ENCODE peak calls at places on chromosomes 5 and 9, in eight cellular contexts. S is uterus, M is heart right ventricle, N is tibial nerve, O is Peyer's patch, L is IMR-90, Y is hepatocyte, R is body of pancreas. J is an unnamed sample.

GRCh38 chr9:112285056-112285455 is 48.4 kb downstream of the PTBP3 start:
- DNase-seq in L (no peak), S (no peak), O (no peak), N (no peak), M (no peak), R (no peak), Y (no peak), J (no peak)

GRCh38 chr9:129391215-129391614 is 213.2 kb upstream of the IER5L start:
- DNase-seq in N (no peak), L (no peak), M (no peak), O (no peak), S (no peak), R (no peak), Y (no peak), J (no peak)

GRCh38 chr5:112915831-112916230 is 6.2 kb downstream of the REEP5 start:
- DNase-seq in Y (no peak), M (no peak), R (no peak), L (no peak), N (no peak), O (no peak), S (no peak), J (no peak)

GRCh38 chr9:81687521-81688261 is 1.7 kb downstream of the TLE1 start:
- DNase-seq in L (no peak), M (peak), S (peak), R (peak), Y (peak), N (peak), O (peak), J (peak)

GRCh38 chr5:14429614-14430013 is 152.0 kb upstream of the OTULINL start:
- DNase-seq in M (no peak), N (no peak), O (no peak), Y (no peak), S (no peak), L (no peak), R (peak), J (peak)

GRCh38 chr5:149837680-149838269 is 106.8 kb downstream of the PDE6A start:
- DNase-seq in M (peak), N (peak), Y (peak), R (peak), S (no peak), L (peak), O (no peak), J (peak)

GRCh38 chr5:119343766-119344165 is 12.1 kb upstream of the TNFAIP8 start:
- DNase-seq in L (peak), Y (no peak), O (peak), S (no peak), N (no peak), R (no peak), M (no peak), J (no peak)

GRCh38 chr9:132753593-132753880 is 83.3 kb downstream of the GTF3C4 start:
- DNase-seq in N (no peak), S (no peak), L (no peak), O (no peak), Y (no peak), M (no peak), R (no peak), J (no peak)

GRCh38 chr5:93193756-93194155 is 387.3 kb downstream of the NR2F1-AS1 start:
- DNase-seq in R (no peak), Y (no peak), M (no peak), L (peak), N (no peak), S (no peak), O (no peak), J (no peak)

GRCh38 chr5:149608936-149609502 is 27.7 kb downstream of the ARHGEF37 start:
- DNase-seq in N (no peak), O (no peak), R (no peak), L (no peak), Y (no peak), S (no peak), M (no peak), J (no peak)

GRCh38 chr9:20030221-20030620 is 241.4 kb upstream of the SLC24A2 start:
- DNase-seq in M (no peak), O (no peak), S (no peak), L (no peak), R (no peak), N (no peak), Y (no peak), J (no peak)

GRCh38 chr9:2066312-2067273 is 51.4 kb downstream of the SMARCA2 start:
- DNase-seq in M (no peak), Y (peak), L (peak), R (no peak), S (no peak), N (no peak), O (no peak), J (no peak)

GRCh38 chr5:96141749-96142148 is 180.1 kb upstream of the ELL2 start:
- DNase-seq in L (no peak), N (no peak), M (no peak), O (no peak), Y (no peak), R (no peak), S (no peak), J (no peak)

GRCh38 chr9:129481824-129482511 is 138.9 kb downstream of the C9orf50 start:
- DNase-seq in M (peak), S (peak), R (no peak), Y (peak), O (no peak), N (no peak), L (no peak), J (no peak)

GRCh38 chr5:96292582-96293247 is 140.3 kb downstream of the PCSK1 start:
- DNase-seq in N (peak), R (peak), O (no peak), Y (no peak), M (peak), L (no peak), S (no peak), J (peak)

GRCh38 chr5:178392386-178392785 is 159.8 kb upstream of the PHYKPL start:
- DNase-seq in Y (no peak), N (no peak), L (no peak), S (no peak), O (no peak), M (no peak), R (no peak), J (peak)

GRCh38 chr9:77876091-77876490 is 155.5 kb downstream of the GNAQ start:
- DNase-seq in R (no peak), N (no peak), O (no peak), S (no peak), L (no peak), M (peak), Y (peak), J (no peak)

GRCh38 chr9:18473551-18474279 is at the start of gene ADAMTSL1:
- DNase-seq in L (peak), M (peak), S (peak), O (no peak), Y (peak), N (peak), R (peak), J (peak)

DNA sequence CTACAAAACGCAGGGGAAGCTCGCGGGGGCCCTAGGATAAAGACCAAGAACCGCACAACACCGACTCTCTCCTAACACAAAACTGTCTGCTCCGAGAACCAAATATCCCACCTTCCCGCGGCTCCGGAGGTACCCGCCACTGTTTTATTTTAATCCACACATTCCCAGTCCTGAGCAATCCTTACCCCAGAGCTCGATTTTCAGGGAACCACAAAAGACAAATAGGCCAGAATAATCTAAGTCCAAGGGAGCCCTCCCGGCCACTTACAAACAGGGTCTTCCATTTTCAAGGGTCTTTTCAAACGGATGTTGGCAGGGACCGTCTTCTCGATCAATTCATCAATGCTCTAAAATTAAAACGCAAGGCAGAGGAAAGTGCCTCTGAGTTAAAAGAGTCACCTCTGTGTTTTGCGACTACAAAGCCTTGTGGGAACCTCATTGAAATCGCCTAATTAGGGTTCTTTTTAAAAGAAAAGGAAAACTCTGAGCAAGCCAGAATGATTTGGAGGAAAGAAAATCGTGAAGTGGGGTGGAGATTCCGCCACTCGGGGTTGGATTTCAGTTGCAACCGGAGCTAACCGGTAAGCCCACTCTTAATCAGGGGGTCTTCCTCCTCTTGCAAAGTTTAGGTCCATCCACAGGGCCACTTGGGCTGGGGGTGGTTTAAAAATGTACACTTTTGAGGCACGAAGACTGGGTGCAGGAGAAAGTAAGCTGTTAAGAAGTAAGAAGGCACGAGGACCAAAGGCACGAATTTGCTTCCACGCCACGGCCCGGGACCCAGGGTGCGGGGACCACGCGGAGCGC is 980 bp downstream of the GLDC start:
- DNase-seq in O (no peak), M (no peak), Y (no peak), S (no peak), N (no peak), R (no peak), L (no peak), J (no peak)
- H3K27ac ChIP-seq in O (no peak), M (no peak), Y (no peak), S (no peak), N (peak), R (no peak), L (no peak), J (no peak)

GRCh38 chr9:134214395-134214765 is 50.0 kb upstream of the RNU6ATAC start:
- DNase-seq in M (no peak), L (no peak), Y (no peak), O (no peak), S (peak), R (no peak), N (no peak), J (no peak)
- TF ChIP-seq CTCF in M (no peak), L (no peak), Y (no peak), O (no peak), S (no peak), R (no peak), N (no peak), J (no peak)

DNA sequence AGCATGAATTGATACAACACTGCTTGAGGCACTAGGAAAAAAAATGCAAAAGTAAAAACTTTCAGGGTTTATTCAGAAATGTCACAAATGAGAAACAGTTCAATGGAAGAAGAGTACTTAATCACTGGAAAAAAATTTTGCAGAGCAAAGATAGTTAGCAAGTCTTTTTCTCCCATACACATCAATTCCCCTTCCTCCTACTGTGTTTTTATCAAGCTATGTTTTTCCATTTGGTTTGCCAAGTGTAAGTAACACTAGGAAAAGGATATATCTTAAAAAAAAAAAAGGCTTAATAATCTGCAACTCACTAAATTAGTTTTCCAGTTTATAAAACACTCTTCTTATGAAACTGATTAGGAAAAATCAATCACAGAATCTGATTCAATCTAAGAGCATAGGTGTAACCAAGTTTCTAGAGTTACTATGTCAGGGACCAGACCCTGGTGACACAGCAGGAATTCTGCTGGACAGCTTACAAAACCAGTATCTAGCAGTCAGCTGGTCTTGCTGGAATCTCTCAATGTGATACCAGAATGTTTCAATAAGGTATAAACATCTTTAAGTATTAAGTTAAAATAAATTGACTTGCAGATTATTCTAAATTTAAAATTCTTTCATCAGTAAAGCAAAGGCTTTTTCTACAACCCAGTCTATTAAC is 34.7 kb downstream of the RNF145 start:
- DNase-seq in L (peak), Y (no peak), S (no peak), N (no peak), O (no peak), M (no peak), R (no peak), J (no peak)
- H3K27ac ChIP-seq in L (peak), Y (peak), S (no peak), N (no peak), O (no peak), M (peak), R (no peak), J (peak)

DNA sequence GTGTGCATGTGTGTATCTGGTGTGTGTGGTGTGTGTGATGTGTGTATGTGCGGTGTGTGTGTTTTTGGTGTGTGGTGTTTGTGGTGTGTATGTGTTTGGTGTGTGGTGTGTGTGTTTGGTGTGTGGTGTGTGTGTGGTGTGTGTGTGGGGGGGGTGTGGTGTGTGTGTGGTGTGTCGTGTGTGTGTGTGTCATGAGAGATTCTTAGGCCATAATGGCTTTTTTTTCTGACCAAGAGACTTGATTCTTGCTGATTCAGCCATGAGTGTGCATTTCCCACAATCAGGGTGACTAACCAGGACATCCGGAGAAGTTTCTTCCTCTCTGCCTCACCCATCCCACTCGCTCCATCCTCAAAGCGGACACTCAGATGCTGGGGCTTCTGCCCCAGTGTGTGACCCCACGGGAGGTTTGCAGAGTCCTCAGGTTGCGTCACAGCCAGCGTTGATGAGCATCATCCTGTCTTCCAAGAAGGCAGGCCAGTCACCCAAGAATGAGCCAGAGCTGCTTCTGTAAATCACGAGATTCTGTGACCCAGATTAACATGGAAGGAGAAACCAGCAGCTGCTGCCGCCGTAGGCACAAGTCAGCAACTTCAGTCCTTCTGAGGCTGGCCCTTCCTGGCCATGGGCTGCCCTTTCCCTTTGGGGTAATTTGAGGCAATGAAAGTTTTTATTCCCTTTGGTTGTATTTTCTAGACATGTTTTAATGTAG is 12.5 kb upstream of the CTSL start:
- DNase-seq in L (peak), O (no peak), S (peak), R (peak), N (peak), M (peak), Y (peak), J (peak)
- TF ChIP-seq CTCF in L (peak), O (no peak), S (no peak), R (no peak), N (no peak), M (no peak), Y (no peak), J (no peak)

GRCh38 chr9:95091574-95091970 is 225.9 kb downstream of the FANCC start:
- DNase-seq in Y (peak), S (no peak), N (no peak), R (no peak), L (peak), M (no peak), O (no peak), J (no peak)

GRCh38 chr9:95091971-95092320 is 225.6 kb downstream of the FANCC start:
- DNase-seq in M (no peak), Y (peak), S (no peak), R (no peak), N (no peak), L (peak), O (no peak), J (no peak)

GRCh38 chr9:95092321-95093072 is 225.0 kb downstream of the FANCC start:
- DNase-seq in R (peak), N (no peak), L (peak), S (peak), O (no peak), M (no peak), Y (no peak), J (no peak)

GRCh38 chr9:95089916-95090791 is 227.4 kb downstream of the FANCC start:
- DNase-seq in L (no peak), N (no peak), Y (no peak), R (peak), M (peak), S (no peak), O (no peak), J (peak)

DNA sequence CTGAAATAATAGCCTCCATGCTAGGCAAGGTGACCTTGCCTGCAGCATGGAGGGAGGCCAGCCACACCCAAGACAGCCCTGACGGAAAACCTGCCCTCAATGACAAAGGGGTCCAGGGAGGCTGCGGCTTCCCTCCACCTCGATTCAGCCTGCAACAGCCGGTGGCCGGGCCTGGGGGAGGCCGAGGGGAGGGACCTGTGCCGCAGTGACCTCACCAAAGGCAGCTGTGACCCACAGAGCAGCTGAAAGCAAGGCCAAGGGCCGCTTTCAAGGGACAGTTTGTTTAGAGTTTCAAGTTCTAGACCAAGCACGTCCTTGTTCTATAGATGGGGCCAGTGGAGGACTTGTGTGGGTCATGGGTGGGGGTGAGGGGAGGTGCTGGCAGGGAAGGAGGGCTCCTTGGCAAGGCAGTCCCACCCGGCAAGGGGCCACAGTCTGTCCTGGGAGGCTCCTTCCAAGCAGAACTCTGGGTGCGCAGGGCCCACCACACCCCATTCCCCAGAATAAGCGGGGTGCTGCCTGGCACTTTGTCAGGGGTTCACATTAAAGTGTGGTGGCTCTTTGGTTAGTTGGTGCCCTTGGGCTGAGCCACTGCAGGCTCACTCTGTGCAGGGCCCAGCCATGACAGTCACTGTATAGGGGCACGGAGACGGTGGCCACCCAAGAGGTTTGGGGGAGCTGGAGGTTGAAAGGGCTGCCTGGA is 226.5 kb downstream of the FANCC start:
- DNase-seq in R (peak), O (no peak), L (no peak), S (no peak), M (no peak), N (no peak), Y (no peak), J (no peak)
- H3K27ac ChIP-seq in R (peak), O (peak), L (no peak), S (peak), M (peak), N (peak), Y (peak), J (peak)

GRCh38 chr9:15505927-15506326 is 4.8 kb downstream of the PSIP1 start:
- DNase-seq in M (no peak), S (no peak), O (no peak), L (no peak), N (no peak), R (no peak), Y (no peak), J (no peak)
- TF ChIP-seq CTCF in M (no peak), S (no peak), O (no peak), L (no peak), N (no peak), R (no peak), Y (no peak), J (no peak)

GRCh38 chr9:5978523-5978922 is 36.9 kb downstream of the RANBP6 start:
- DNase-seq in Y (no peak), O (no peak), M (no peak), L (no peak), R (no peak), S (no peak), N (no peak), J (no peak)

GRCh38 chr9:5982352-5982751 is 33.1 kb downstream of the RANBP6 start:
- DNase-seq in O (no peak), M (no peak), N (no peak), S (no peak), Y (no peak), R (no peak), L (no peak), J (no peak)

GRCh38 chr9:5971740-5972139 is 43.7 kb downstream of the RANBP6 start:
- DNase-seq in N (no peak), M (no peak), R (no peak), L (peak), S (no peak), O (no peak), Y (no peak), J (no peak)

DNA sequence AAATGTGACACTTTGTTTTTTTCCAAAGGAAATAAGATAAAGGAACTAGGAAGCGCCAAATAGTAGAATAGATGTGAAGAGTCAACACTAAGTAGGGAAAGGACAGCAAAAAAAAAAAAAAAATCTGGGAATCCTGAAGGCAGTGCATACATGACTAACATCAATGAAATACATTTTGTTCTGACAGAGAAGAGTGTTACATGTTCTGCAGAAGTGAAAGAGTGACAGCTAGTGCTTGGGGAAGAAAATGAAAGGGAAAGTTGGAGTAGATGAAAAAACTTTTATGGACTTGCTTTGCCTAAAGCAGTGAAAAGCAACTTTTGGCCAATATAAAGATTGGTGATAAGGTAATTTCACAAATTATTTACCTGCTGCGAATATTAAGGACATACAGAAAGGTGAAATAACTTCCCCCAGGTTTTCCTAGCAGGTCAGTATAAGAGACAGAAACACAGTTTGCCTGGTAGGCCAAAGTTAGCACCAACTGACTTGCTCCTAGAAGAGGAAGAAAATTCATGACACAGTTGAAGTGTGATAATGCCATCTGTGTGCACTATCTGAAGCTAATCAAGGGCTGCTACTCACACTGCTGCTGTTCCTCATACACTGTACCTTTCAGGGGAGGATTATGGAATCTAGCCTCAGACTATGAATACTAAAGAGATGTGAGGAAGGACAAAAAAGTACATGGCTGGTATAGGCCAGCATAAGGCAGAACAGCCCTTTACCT is 38.6 kb downstream of the RANBP6 start:
- DNase-seq in L (peak), M (no peak), R (no peak), O (no peak), N (no peak), S (no peak), Y (no peak), J (no peak)
- H3K27ac ChIP-seq in L (no peak), M (peak), R (no peak), O (peak), N (peak), S (peak), Y (no peak), J (peak)